ENCODE peak calls at places on chromosomes 5 and 9, in nine cellular contexts. One of them, this sample, is unnamed.
A peak's percentile ranks its signal among the peaks of the same experiment; 100 is the strongest.

GRCh38 chr5:66666778-66667177 is 70.6 kb downstream of the MAST4 start:
- DNase-seq in posterior cingulate gyrus: peak; percentile 74
- DNase-seq in KG1: no peak
- DNase-seq in erythroblast: peak; percentile 2
- DNase-seq in GM13976: no peak
- DNase-seq in iPS-NIHi11: peak; percentile 45
- DNase-seq in progenitor cell of endocrine pancreas: no peak
- DNase-seq in T-helper 9 cell: no peak
- DNase-seq in stimulated activated CD4-positive, alpha-beta T cell treated with anti-CD3 and anti-CD28 coated beads, Interleukin-12 subunit alpha, Interleukin-12 subunit beta, amount 100 ng/mL, for 4 hours: no peak
- DNase-seq in this sample: no peak

GRCh38 chr5:149428032-149428431 is 48.9 kb upstream of the IL17B start:
- DNase-seq in posterior cingulate gyrus: no peak
- DNase-seq in GM13976: no peak
- DNase-seq in T-helper 9 cell: no peak
- DNase-seq in stimulated activated CD4-positive, alpha-beta T cell treated with anti-CD3 and anti-CD28 coated beads, Interleukin-12 subunit alpha, Interleukin-12 subunit beta, amount 100 ng/mL, for 4 hours: no peak
- DNase-seq in KG1: no peak
- DNase-seq in iPS-NIHi11: no peak
- DNase-seq in progenitor cell of endocrine pancreas: no peak
- DNase-seq in erythroblast: no peak
- DNase-seq in this sample: no peak

GRCh38 chr5:54900906-54901725 is 84.3 kb downstream of the ESM1 start:
- DNase-seq in posterior cingulate gyrus: no peak
- DNase-seq in stimulated activated CD4-positive, alpha-beta T cell treated with anti-CD3 and anti-CD28 coated beads, Interleukin-12 subunit alpha, Interleukin-12 subunit beta, amount 100 ng/mL, for 4 hours: no peak
- DNase-seq in KG1: no peak
- DNase-seq in T-helper 9 cell: no peak
- DNase-seq in GM13976: no peak
- DNase-seq in progenitor cell of endocrine pancreas: no peak
- DNase-seq in erythroblast: no peak
- DNase-seq in iPS-NIHi11: no peak
- DNase-seq in this sample: no peak

GRCh38 chr5:150053231-150053626 is 33.1 kb downstream of the CSF1R start:
- DNase-seq in T-helper 9 cell: no peak
- DNase-seq in erythroblast: peak; percentile 17
- DNase-seq in GM13976: no peak
- DNase-seq in iPS-NIHi11: no peak
- DNase-seq in progenitor cell of endocrine pancreas: no peak
- DNase-seq in KG1: no peak
- DNase-seq in stimulated activated CD4-positive, alpha-beta T cell treated with anti-CD3 and anti-CD28 coated beads, Interleukin-12 subunit alpha, Interleukin-12 subunit beta, amount 100 ng/mL, for 4 hours: no peak
- DNase-seq in posterior cingulate gyrus: no peak
- DNase-seq in this sample: no peak

GRCh38 chr5:112475747-112476435 is 56.8 kb upstream of the EPB41L4A start:
- DNase-seq in progenitor cell of endocrine pancreas: no peak
- DNase-seq in erythroblast: no peak
- DNase-seq in posterior cingulate gyrus: no peak
- DNase-seq in GM13976: no peak
- DNase-seq in iPS-NIHi11: no peak
- DNase-seq in KG1: no peak
- DNase-seq in stimulated activated CD4-positive, alpha-beta T cell treated with anti-CD3 and anti-CD28 coated beads, Interleukin-12 subunit alpha, Interleukin-12 subunit beta, amount 100 ng/mL, for 4 hours: no peak
- DNase-seq in T-helper 9 cell: no peak
- DNase-seq in this sample: no peak

GRCh38 chr5:30693326-30693725 is 500.2 kb upstream of the CDH6 start:
- DNase-seq in T-helper 9 cell: no peak
- DNase-seq in stimulated activated CD4-positive, alpha-beta T cell treated with anti-CD3 and anti-CD28 coated beads, Interleukin-12 subunit alpha, Interleukin-12 subunit beta, amount 100 ng/mL, for 4 hours: no peak
- DNase-seq in posterior cingulate gyrus: no peak
- DNase-seq in KG1: no peak
- DNase-seq in erythroblast: no peak
- DNase-seq in progenitor cell of endocrine pancreas: no peak
- DNase-seq in iPS-NIHi11: no peak
- DNase-seq in GM13976: no peak
- DNase-seq in this sample: no peak

GRCh38 chr5:891117-891836 is 1.3 kb downstream of the BRD9 start:
- DNase-seq in iPS-NIHi11: no peak
- DNase-seq in erythroblast: no peak
- DNase-seq in T-helper 9 cell: no peak
- DNase-seq in stimulated activated CD4-positive, alpha-beta T cell treated with anti-CD3 and anti-CD28 coated beads, Interleukin-12 subunit alpha, Interleukin-12 subunit beta, amount 100 ng/mL, for 4 hours: no peak
- DNase-seq in posterior cingulate gyrus: peak; percentile 62
- DNase-seq in KG1: no peak
- DNase-seq in GM13976: no peak
- DNase-seq in progenitor cell of endocrine pancreas: no peak
- DNase-seq in this sample: no peak

GRCh38 chr9:111599092-111599947 is at the start of gene PTGR1:
- DNase-seq in T-helper 9 cell: no peak
- DNase-seq in KG1: no peak
- DNase-seq in stimulated activated CD4-positive, alpha-beta T cell treated with anti-CD3 and anti-CD28 coated beads, Interleukin-12 subunit alpha, Interleukin-12 subunit beta, amount 100 ng/mL, for 4 hours: peak; percentile 5
- DNase-seq in progenitor cell of endocrine pancreas: peak; percentile 40
- DNase-seq in erythroblast: peak; percentile 63
- DNase-seq in posterior cingulate gyrus: peak; percentile 96
- DNase-seq in GM13976: peak; percentile 71
- DNase-seq in iPS-NIHi11: peak; percentile 88
- DNase-seq in this sample: peak; percentile 8

GRCh38 chr5:36492998-36493655 is 113.3 kb upstream of the SLC1A3 start:
- DNase-seq in KG1: no peak
- DNase-seq in erythroblast: no peak
- DNase-seq in stimulated activated CD4-positive, alpha-beta T cell treated with anti-CD3 and anti-CD28 coated beads, Interleukin-12 subunit alpha, Interleukin-12 subunit beta, amount 100 ng/mL, for 4 hours: no peak
- DNase-seq in T-helper 9 cell: no peak
- DNase-seq in progenitor cell of endocrine pancreas: no peak
- DNase-seq in iPS-NIHi11: no peak
- DNase-seq in posterior cingulate gyrus: no peak
- DNase-seq in GM13976: no peak
- DNase-seq in this sample: no peak

GRCh38 chr9:88587182-88587581 is 52.2 kb downstream of the NXNL2 start:
- DNase-seq in stimulated activated CD4-positive, alpha-beta T cell treated with anti-CD3 and anti-CD28 coated beads, Interleukin-12 subunit alpha, Interleukin-12 subunit beta, amount 100 ng/mL, for 4 hours: no peak
- DNase-seq in GM13976: no peak
- DNase-seq in iPS-NIHi11: no peak
- DNase-seq in KG1: no peak
- DNase-seq in posterior cingulate gyrus: no peak
- DNase-seq in T-helper 9 cell: no peak
- DNase-seq in erythroblast: no peak
- DNase-seq in progenitor cell of endocrine pancreas: no peak
- DNase-seq in this sample: no peak

GRCh38 chr5:14273207-14273767 is 130.1 kb downstream of the TRIO start:
- DNase-seq in KG1: no peak
- DNase-seq in GM13976: no peak
- DNase-seq in posterior cingulate gyrus: no peak
- DNase-seq in T-helper 9 cell: no peak
- DNase-seq in erythroblast: no peak
- DNase-seq in stimulated activated CD4-positive, alpha-beta T cell treated with anti-CD3 and anti-CD28 coated beads, Interleukin-12 subunit alpha, Interleukin-12 subunit beta, amount 100 ng/mL, for 4 hours: no peak
- DNase-seq in iPS-NIHi11: no peak
- DNase-seq in progenitor cell of endocrine pancreas: no peak
- DNase-seq in this sample: no peak

GRCh38 chr9:134625361-134626140 is 16.1 kb upstream of the COL5A1 start:
- DNase-seq in posterior cingulate gyrus: peak; percentile 74
- DNase-seq in iPS-NIHi11: no peak
- DNase-seq in KG1: no peak
- DNase-seq in progenitor cell of endocrine pancreas: no peak
- DNase-seq in T-helper 9 cell: no peak
- DNase-seq in GM13976: no peak
- DNase-seq in erythroblast: no peak
- DNase-seq in stimulated activated CD4-positive, alpha-beta T cell treated with anti-CD3 and anti-CD28 coated beads, Interleukin-12 subunit alpha, Interleukin-12 subunit beta, amount 100 ng/mL, for 4 hours: no peak
- DNase-seq in this sample: no peak

GRCh38 chr9:107739601-107740082 is 250.1 kb upstream of the KLF4 start:
- DNase-seq in stimulated activated CD4-positive, alpha-beta T cell treated with anti-CD3 and anti-CD28 coated beads, Interleukin-12 subunit alpha, Interleukin-12 subunit beta, amount 100 ng/mL, for 4 hours: no peak
- DNase-seq in erythroblast: no peak
- DNase-seq in T-helper 9 cell: no peak
- DNase-seq in posterior cingulate gyrus: peak; percentile 88
- DNase-seq in KG1: no peak
- DNase-seq in iPS-NIHi11: no peak
- DNase-seq in GM13976: no peak
- DNase-seq in progenitor cell of endocrine pancreas: no peak
- DNase-seq in this sample: no peak

GRCh38 chr9:32581512-32582143 is 8.7 kb upstream of the NDUFB6 start:
- DNase-seq in iPS-NIHi11: peak; percentile 45
- DNase-seq in posterior cingulate gyrus: no peak
- DNase-seq in KG1: peak; percentile 55
- DNase-seq in erythroblast: peak; percentile 83
- DNase-seq in T-helper 9 cell: no peak
- DNase-seq in stimulated activated CD4-positive, alpha-beta T cell treated with anti-CD3 and anti-CD28 coated beads, Interleukin-12 subunit alpha, Interleukin-12 subunit beta, amount 100 ng/mL, for 4 hours: no peak
- DNase-seq in progenitor cell of endocrine pancreas: peak; percentile 30
- DNase-seq in GM13976: peak; percentile 59
- DNase-seq in this sample: peak; percentile 31

GRCh38 chr5:62778327-62779009 is 199.8 kb downstream of the LRRC70 start:
- DNase-seq in GM13976: no peak
- DNase-seq in iPS-NIHi11: no peak
- DNase-seq in progenitor cell of endocrine pancreas: no peak
- DNase-seq in KG1: peak; percentile 69
- DNase-seq in T-helper 9 cell: no peak
- DNase-seq in erythroblast: no peak
- DNase-seq in posterior cingulate gyrus: no peak
- DNase-seq in stimulated activated CD4-positive, alpha-beta T cell treated with anti-CD3 and anti-CD28 coated beads, Interleukin-12 subunit alpha, Interleukin-12 subunit beta, amount 100 ng/mL, for 4 hours: no peak
- DNase-seq in this sample: no peak

GRCh38 chr5:11076945-11077613 is 316.0 kb upstream of the DAP start:
- DNase-seq in T-helper 9 cell: no peak
- DNase-seq in posterior cingulate gyrus: no peak
- DNase-seq in GM13976: no peak
- DNase-seq in stimulated activated CD4-positive, alpha-beta T cell treated with anti-CD3 and anti-CD28 coated beads, Interleukin-12 subunit alpha, Interleukin-12 subunit beta, amount 100 ng/mL, for 4 hours: no peak
- DNase-seq in iPS-NIHi11: no peak
- DNase-seq in KG1: no peak
- DNase-seq in erythroblast: no peak
- DNase-seq in progenitor cell of endocrine pancreas: no peak
- DNase-seq in this sample: no peak

This sample was measured in stimulated activated naive CD8-positive, alpha-beta T cell treated with anti-CD3 and anti-CD28 coated beads, Interleukin-15, amount 100 ng/mL, for 72 hours.